ENCODE peak calls at places on chromosomes 12 and 14, in nine cellular contexts. P is EL; E is heart right ventricle; H is central memory CD4-positive, alpha-beta T cell; F is NCI-H2107; V is GM13976; D is NCI-H524; O is CD8-positive, alpha-beta T cell; R is GOT3. Q is an unnamed sample.

GRCh38 chr14:56131865-56132830 is 13.9 kb downstream of the PELI2 start:
- DNase-seq in P (no peak), E (no peak), H (no peak), F (no peak), V (no peak), D (peak; percentile 83), O (no peak), R (no peak), Q (no peak)

GRCh38 chr14:93318927-93319326 is 13.9 kb downstream of the BTBD7 start:
- DNase-seq in P (peak; percentile 7), E (no peak), H (no peak), F (no peak), V (no peak), D (no peak), O (no peak), R (no peak), Q (peak; percentile 48)

GRCh38 chr14:62097824-62098223 is 335.6 kb downstream of the SNAPC1 start:
- DNase-seq in P (no peak), E (no peak), H (no peak), F (no peak), V (no peak), D (no peak), O (no peak), R (no peak), Q (no peak)

GRCh38 chr14:24032727-24033418 is 18.9 kb upstream of the CARMIL3 start:
- DNase-seq in P (peak; percentile 59), E (no peak), H (no peak), F (no peak), V (no peak), D (no peak), O (no peak), R (no peak), Q (peak; percentile 57)

GRCh38 chr12:33529810-33530209 is 90.2 kb upstream of the SYT10 start:
- DNase-seq in P (no peak), E (no peak), H (no peak), F (no peak), V (no peak), D (no peak), O (no peak), R (no peak), Q (no peak)

GRCh38 chr14:20986811-20987210 is 3.0 kb upstream of the METTL17 start:
- DNase-seq in P (peak; percentile 92), E (no peak), H (no peak), F (no peak), V (no peak), D (no peak), O (no peak), R (no peak), Q (peak; percentile 92)

GRCh38 chr12:4287325-4288290 is 14.0 kb downstream of the CCND2 start:
- DNase-seq in P (peak; percentile 29), E (no peak), H (no peak), F (no peak), V (no peak), D (no peak), O (no peak), R (no peak), Q (no peak)

GRCh38 chr12:24661657-24662096 is 287.2 kb downstream of the BCAT1 start:
- DNase-seq in P (peak; percentile 76), E (peak; percentile 18), H (no peak), F (no peak), V (no peak), D (no peak), O (no peak), R (peak; percentile 62), Q (peak; percentile 47)

GRCh38 chr12:88306471-88307069 is 164.5 kb downstream of the TMTC3 start:
- DNase-seq in P (no peak), E (no peak), H (no peak), F (no peak), V (no peak), D (no peak), O (no peak), R (no peak), Q (no peak)

GRCh38 chr14:84262932-84263331 is 1267.0 kb upstream of the FLRT2 start:
- DNase-seq in P (no peak), E (no peak), H (no peak), F (no peak), V (no peak), D (no peak), O (no peak), R (no peak), Q (no peak)

GRCh38 chr14:96938946-96939345 is 141.8 kb downstream of the VRK1 start:
- DNase-seq in P (no peak), E (no peak), H (no peak), F (no peak), V (peak; percentile 53), D (no peak), O (no peak), R (no peak), Q (no peak)

GRCh38 chr14:93333631-93334095 is 827 bp upstream of the BTBD7 start:
- DNase-seq in P (no peak), E (no peak), H (peak; percentile 3), F (no peak), V (no peak), D (peak; percentile 51), O (no peak), R (no peak), Q (no peak)

Q was measured in brain microvascular endothelial cell.